ENCODE peak calls at places on chromosome 9, in four cellular contexts. One of them, this sample, is unnamed.

GRCh38 chr9:90433398-90433890 is 209.2 kb downstream of the DIRAS2 start:
- DNase-seq in GM12878: no peak
- DNase-seq in K562: no peak
- DNase-seq in SK-N-SH: no peak
- DNase-seq in this sample: peak; percentile 68

GRCh38 chr9:31799953-31800609 is 584.4 kb upstream of the ACO1 start:
- DNase-seq in K562: no peak
- DNase-seq in GM12878: peak; percentile 4
- DNase-seq in SK-N-SH: no peak
- DNase-seq in this sample: peak; percentile 19

GRCh38 chr9:91663858-91664257 is 240.2 kb upstream of the NFIL3 start:
- DNase-seq in SK-N-SH: no peak
- DNase-seq in GM12878: no peak
- DNase-seq in K562: no peak
- DNase-seq in this sample: no peak

GRCh38 chr9:6575324-6575758 is 70.2 kb downstream of the GLDC start:
- DNase-seq in GM12878: peak; percentile 53
- DNase-seq in SK-N-SH: no peak
- DNase-seq in K562: no peak
- DNase-seq in this sample: no peak

GRCh38 chr9:23492126-23493002 is 333.7 kb downstream of the ELAVL2 start:
- DNase-seq in K562: no peak
- DNase-seq in GM12878: no peak
- DNase-seq in SK-N-SH: peak; percentile 46
- DNase-seq in this sample: peak; percentile 47

GRCh38 chr9:93807166-93808013 is 147.8 kb downstream of the BARX1 start:
- DNase-seq in GM12878: no peak
- DNase-seq in SK-N-SH: peak; percentile 10
- DNase-seq in K562: no peak
- DNase-seq in this sample: no peak

GRCh38 chr9:88538311-88539085 is 3.5 kb downstream of the NXNL2 start:
- DNase-seq in GM12878: no peak
- DNase-seq in SK-N-SH: no peak
- DNase-seq in K562: no peak
- DNase-seq in this sample: no peak

GRCh38 chr9:124011460-124012301 is at the start of gene LHX2:
- DNase-seq in K562: peak; percentile 50
- DNase-seq in SK-N-SH: peak; percentile 90
- DNase-seq in GM12878: no peak
- DNase-seq in this sample: peak; percentile 81

GRCh38 chr9:114266969-114267368 is 55.9 kb upstream of the ORM1 start:
- DNase-seq in K562: no peak
- DNase-seq in SK-N-SH: no peak
- DNase-seq in GM12878: no peak
- DNase-seq in this sample: no peak

GRCh38 chr9:92146610-92147009 is 31.4 kb upstream of the SPTLC1 start:
- DNase-seq in K562: no peak
- DNase-seq in GM12878: no peak
- DNase-seq in SK-N-SH: no peak
- DNase-seq in this sample: peak; percentile 15

GRCh38 chr9:126376903-126377342 is 50.3 kb downstream of the MVB12B start:
- DNase-seq in GM12878: no peak
- DNase-seq in K562: no peak
- DNase-seq in SK-N-SH: peak; percentile 37
- DNase-seq in this sample: no peak

GRCh38 chr9:4630836-4631235 is 31.3 kb upstream of the PLPP6 start:
- DNase-seq in GM12878: no peak
- DNase-seq in SK-N-SH: no peak
- DNase-seq in K562: no peak
- DNase-seq in this sample: no peak

GRCh38 chr9:36815023-36815422 is 219.0 kb downstream of the PAX5 start:
- DNase-seq in K562: no peak
- DNase-seq in SK-N-SH: no peak
- DNase-seq in GM12878: no peak
- DNase-seq in this sample: no peak

GRCh38 chr9:97737429-97737828 is 40.3 kb upstream of the XPA start:
- DNase-seq in SK-N-SH: peak; percentile 65
- DNase-seq in GM12878: no peak
- DNase-seq in K562: peak; percentile 87
- DNase-seq in this sample: peak; percentile 25

GRCh38 chr9:120563044-120563443 is 16.9 kb downstream of the CDK5RAP2 start:
- DNase-seq in GM12878: no peak
- DNase-seq in SK-N-SH: no peak
- DNase-seq in K562: no peak
- DNase-seq in this sample: no peak

GRCh38 chr9:127723450-127723849 is 7.6 kb downstream of the TTC16 start:
- DNase-seq in GM12878: no peak
- DNase-seq in K562: no peak
- DNase-seq in SK-N-SH: no peak
- DNase-seq in this sample: no peak

DNA sequence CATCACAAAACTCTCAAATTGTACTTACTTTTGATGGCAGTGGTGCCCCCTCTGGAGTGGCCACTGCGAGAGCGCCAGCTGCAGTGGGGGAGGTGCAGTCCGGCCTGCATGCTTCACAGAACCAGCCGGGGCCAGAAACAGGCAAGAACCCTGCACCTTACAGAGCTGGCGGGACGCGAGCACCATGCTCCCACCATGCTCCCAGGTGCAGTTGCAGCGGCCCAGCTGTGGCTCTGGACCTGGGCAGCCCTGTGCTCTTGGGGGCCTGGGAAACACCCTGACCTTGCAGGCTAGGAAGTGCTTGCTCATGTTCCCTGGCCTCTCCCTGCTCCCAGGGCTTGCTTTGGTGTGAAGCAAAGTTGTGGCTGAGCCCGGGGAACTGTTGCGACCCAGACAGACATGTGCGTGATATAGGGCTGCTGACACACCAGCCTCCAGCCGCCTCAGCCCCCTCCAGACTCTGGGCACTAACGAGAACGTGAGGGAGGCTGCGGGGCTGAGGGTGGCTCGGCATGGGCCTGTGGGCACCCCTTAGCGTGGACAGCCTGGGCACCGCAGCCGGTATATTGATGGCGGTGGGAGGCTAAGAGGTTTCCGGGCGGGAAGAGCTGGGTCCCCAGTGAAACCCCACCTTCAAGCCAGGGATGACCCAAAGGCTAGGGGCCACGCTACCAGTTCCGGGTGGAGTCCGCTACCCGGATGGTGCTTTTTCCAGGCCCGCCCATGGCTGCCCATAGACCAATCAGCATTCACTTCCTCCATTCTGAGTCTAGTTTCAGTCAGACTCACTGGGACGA is 1809.9 kb upstream of the ACO1 start:
- DNase-seq in SK-N-SH: no peak
- DNase-seq in GM12878: no peak
- DNase-seq in K562: no peak
- DNase-seq in this sample: peak; percentile 1
- TF ChIP-seq RCOR1 in SK-N-SH: no peak
- TF ChIP-seq RCOR1 in GM12878: no peak
- TF ChIP-seq RCOR1 in K562: no peak
- TF ChIP-seq RCOR1 in this sample: no peak

DNA sequence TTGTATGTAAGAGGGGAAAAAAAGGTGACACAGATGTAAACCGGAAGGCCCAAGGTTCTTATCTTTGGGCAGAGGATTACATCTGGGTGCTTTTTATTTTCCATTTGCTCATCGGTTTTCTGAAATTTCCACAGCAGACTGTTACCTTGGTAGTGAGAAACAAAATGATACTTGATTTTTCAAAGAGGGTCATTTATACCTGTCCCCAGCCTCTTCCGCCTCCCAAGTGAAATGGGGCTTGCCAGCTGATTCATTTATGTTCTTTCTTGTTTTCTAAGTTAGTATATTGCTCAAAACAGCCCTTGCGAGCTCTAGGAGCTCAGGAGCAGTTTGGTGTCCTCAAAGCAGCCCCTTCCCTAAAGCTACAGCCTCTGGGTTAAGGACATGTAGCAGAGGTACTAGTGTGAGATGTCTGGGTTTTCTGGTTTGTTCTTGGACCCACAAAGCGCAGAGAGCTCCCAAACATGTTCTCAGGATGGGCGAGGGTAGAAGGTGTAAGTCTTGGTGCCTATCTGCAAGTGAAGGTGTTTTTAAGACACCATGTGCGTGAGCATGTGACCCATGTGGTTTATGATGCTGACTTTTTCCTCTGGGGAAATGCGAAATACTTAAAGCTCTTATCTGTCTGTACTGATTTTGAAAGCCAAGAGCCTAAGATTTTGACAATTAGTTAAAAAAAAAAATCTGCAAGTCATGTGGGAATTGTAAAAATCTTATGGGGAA is 38.3 kb downstream of the DAPK1 start:
- DNase-seq in SK-N-SH: no peak
- DNase-seq in K562: no peak
- DNase-seq in GM12878: peak; percentile 80
- DNase-seq in this sample: no peak
- TF ChIP-seq MAX in SK-N-SH: no peak
- TF ChIP-seq MAX in K562: no peak
- TF ChIP-seq MAX in GM12878: peak; percentile 81
- TF ChIP-seq MAX in this sample: no peak

GRCh38 chr9:109538346-109538745 is 40.2 kb upstream of the PTPN3 start:
- DNase-seq in SK-N-SH: no peak
- DNase-seq in K562: no peak
- DNase-seq in GM12878: no peak
- DNase-seq in this sample: no peak
- TF ChIP-seq USF2 in SK-N-SH: no peak
- TF ChIP-seq USF2 in K562: no peak
- TF ChIP-seq USF2 in GM12878: no peak
- TF ChIP-seq USF2 in this sample: no peak

GRCh38 chr9:116027951-116028350 is 125.6 kb upstream of the PAPPA start:
- DNase-seq in SK-N-SH: no peak
- DNase-seq in GM12878: no peak
- DNase-seq in K562: no peak
- DNase-seq in this sample: no peak

GRCh38 chr9:116032683-116033440 is 120.7 kb upstream of the PAPPA start:
- DNase-seq in K562: no peak
- DNase-seq in GM12878: no peak
- DNase-seq in SK-N-SH: no peak
- DNase-seq in this sample: no peak

GRCh38 chr9:116027511-116027910 is 126.1 kb upstream of the PAPPA start:
- DNase-seq in K562: no peak
- DNase-seq in SK-N-SH: no peak
- DNase-seq in GM12878: no peak
- DNase-seq in this sample: no peak

GRCh38 chr9:116030532-116030931 is 123.1 kb upstream of the PAPPA start:
- DNase-seq in K562: no peak
- DNase-seq in GM12878: no peak
- DNase-seq in SK-N-SH: no peak
- DNase-seq in this sample: no peak

GRCh38 chr9:116027096-116027495 is 126.5 kb upstream of the PAPPA start:
- DNase-seq in GM12878: no peak
- DNase-seq in SK-N-SH: no peak
- DNase-seq in K562: no peak
- DNase-seq in this sample: no peak
- TF ChIP-seq RCOR1 in GM12878: no peak
- TF ChIP-seq RCOR1 in SK-N-SH: no peak
- TF ChIP-seq RCOR1 in K562: no peak
- TF ChIP-seq RCOR1 in this sample: no peak

DNA sequence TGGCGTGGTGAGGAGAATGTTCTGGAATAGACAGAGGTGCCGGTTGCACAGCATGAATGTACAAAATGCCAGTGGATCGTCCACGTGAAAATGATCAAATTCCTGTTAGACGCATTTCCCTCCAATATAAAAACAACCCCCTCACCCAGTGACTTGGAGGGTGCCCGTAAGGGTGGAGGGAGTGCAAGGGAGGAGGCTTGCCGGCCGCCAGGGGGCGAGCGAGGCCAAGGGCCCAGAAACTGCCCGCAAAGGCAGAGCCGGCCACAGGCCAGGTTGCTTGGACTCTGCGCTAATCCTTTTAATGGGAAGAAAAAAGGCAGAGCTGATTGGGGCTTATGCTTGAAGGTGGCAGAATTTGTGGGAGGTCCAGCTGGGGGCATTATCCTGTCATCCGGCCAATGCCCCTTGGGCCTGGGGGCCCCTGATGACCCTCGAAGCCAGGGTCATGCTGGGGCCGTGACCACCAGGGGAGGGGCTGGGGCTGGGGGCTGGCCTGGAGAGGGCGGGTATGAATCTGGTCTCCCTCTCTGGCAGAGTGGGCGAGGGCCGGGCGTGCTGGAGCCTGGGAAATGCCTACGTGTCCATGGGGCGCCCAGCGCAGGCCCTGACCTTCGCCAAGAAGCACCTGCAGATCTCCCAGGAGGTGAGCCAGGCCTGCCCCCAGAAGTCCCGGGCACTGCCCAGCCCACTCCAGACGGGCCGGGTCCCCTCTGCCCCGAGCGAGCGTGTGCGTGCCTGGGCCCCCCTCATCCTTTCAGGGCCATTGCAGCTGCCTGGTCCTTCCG is 12.0 kb downstream of the GPSM1 start:
- DNase-seq in SK-N-SH: peak; percentile 83
- DNase-seq in GM12878: no peak
- DNase-seq in K562: peak; percentile 71
- DNase-seq in this sample: peak; percentile 79
- TF ChIP-seq MAX in SK-N-SH: no peak
- TF ChIP-seq MAX in GM12878: no peak
- TF ChIP-seq MAX in K562: no peak
- TF ChIP-seq MAX in this sample: no peak

GRCh38 chr9:129697956-129698757 is 32.7 kb downstream of the PRRX2 start:
- DNase-seq in GM12878: no peak
- DNase-seq in SK-N-SH: peak; percentile 67
- DNase-seq in K562: no peak
- DNase-seq in this sample: no peak

GRCh38 chr9:129695870-129696269 is 30.4 kb downstream of the PRRX2 start:
- DNase-seq in K562: no peak
- DNase-seq in SK-N-SH: no peak
- DNase-seq in GM12878: no peak
- DNase-seq in this sample: no peak

GRCh38 chr9:129694265-129694664 is 28.8 kb downstream of the PRRX2 start:
- DNase-seq in GM12878: no peak
- DNase-seq in K562: no peak
- DNase-seq in SK-N-SH: no peak
- DNase-seq in this sample: no peak

GRCh38 chr9:129696803-129697110 is 31.3 kb downstream of the PRRX2 start:
- DNase-seq in K562: no peak
- DNase-seq in SK-N-SH: no peak
- DNase-seq in GM12878: no peak
- DNase-seq in this sample: no peak

DNA sequence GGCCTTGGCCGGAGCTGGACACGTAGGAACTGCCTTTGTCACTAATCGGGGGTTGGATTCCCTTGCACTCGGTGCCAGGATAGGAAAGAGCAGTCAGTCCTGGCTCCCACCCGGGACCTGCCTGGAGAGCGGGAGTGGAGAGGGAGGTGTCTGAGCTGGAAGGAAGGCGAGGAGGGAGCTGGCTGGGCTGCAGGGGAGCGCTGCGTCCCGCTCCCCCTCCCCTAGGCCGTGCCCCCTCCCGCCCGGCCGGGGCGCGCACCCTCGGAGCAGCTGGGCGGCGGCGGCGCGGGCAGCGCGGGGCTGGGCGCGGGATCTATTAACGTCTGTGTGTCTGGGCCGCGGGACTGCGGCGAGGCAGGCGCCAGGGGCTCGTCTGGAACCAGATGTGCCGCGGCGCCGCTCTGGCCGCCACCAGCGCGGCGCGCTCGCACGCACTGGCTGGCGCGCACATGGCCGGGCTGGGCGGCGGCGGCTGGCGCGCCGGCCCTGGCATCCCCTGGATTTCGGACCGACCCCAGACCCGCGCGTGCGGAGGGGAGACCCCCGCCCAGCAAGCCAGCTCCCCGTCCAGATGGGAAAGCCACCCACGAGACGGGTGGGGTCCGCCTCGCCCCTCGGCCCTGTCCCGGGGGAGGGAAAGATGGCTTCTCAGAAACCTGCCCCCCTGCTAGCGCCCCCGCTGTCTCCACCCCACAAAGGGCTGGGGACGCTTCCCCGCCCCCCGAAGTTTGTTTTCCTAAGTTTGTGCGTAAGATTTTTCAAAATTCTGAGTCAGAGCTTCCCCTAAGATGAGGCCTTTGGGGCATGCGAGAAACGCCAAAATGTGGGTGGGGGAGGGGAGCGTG is 31.9 kb downstream of the PRRX2 start:
- DNase-seq in K562: peak; percentile 51
- DNase-seq in SK-N-SH: peak; percentile 96
- DNase-seq in GM12878: no peak
- DNase-seq in this sample: peak; percentile 60
- TF ChIP-seq USF2 in K562: no peak
- TF ChIP-seq USF2 in SK-N-SH: no peak
- TF ChIP-seq USF2 in GM12878: no peak
- TF ChIP-seq USF2 in this sample: no peak